ENCODE peak calls at places on chromosomes 16 and 17, in four cellular contexts. One of them, this sample, is unnamed.

GRCh38 chr16:49528035-49528434 is 154.4 kb downstream of the C16orf78 start:
- DNase-seq in activated CD8-positive, alpha-beta memory T cell treated with anti-CD3 and anti-CD28 coated beads for 24 hours: no peak
- DNase-seq in neuronal stem cell: no peak
- DNase-seq in stimulated activated CD4-positive, alpha-beta T cell treated with anti-CD3 and anti-CD28 coated beads, TNF-alpha, amount 100 ng/mL, for 48 hours: peak; percentile 10
- DNase-seq in this sample: no peak

GRCh38 chr16:11328172-11329079 is 16.8 kb upstream of the RMI2 start:
- DNase-seq in activated CD8-positive, alpha-beta memory T cell treated with anti-CD3 and anti-CD28 coated beads for 24 hours: peak; percentile 78
- DNase-seq in neuronal stem cell: peak; percentile 62
- DNase-seq in stimulated activated CD4-positive, alpha-beta T cell treated with anti-CD3 and anti-CD28 coated beads, TNF-alpha, amount 100 ng/mL, for 48 hours: peak; percentile 34
- DNase-seq in this sample: peak; percentile 89

GRCh38 chr16:11729787-11730186 is 12.9 kb downstream of the TXNDC11 start:
- DNase-seq in activated CD8-positive, alpha-beta memory T cell treated with anti-CD3 and anti-CD28 coated beads for 24 hours: peak; percentile 21
- DNase-seq in neuronal stem cell: no peak
- DNase-seq in stimulated activated CD4-positive, alpha-beta T cell treated with anti-CD3 and anti-CD28 coated beads, TNF-alpha, amount 100 ng/mL, for 48 hours: no peak
- DNase-seq in this sample: no peak

GRCh38 chr16:22373662-22374310 is 633 bp downstream of the CDR2 start:
- DNase-seq in activated CD8-positive, alpha-beta memory T cell treated with anti-CD3 and anti-CD28 coated beads for 24 hours: peak; percentile 79
- DNase-seq in neuronal stem cell: peak; percentile 23
- DNase-seq in stimulated activated CD4-positive, alpha-beta T cell treated with anti-CD3 and anti-CD28 coated beads, TNF-alpha, amount 100 ng/mL, for 48 hours: no peak
- DNase-seq in this sample: peak; percentile 34

GRCh38 chr17:43840814-43841213 is 6.2 kb upstream of the CD300LG start:
- DNase-seq in activated CD8-positive, alpha-beta memory T cell treated with anti-CD3 and anti-CD28 coated beads for 24 hours: no peak
- DNase-seq in neuronal stem cell: no peak
- DNase-seq in stimulated activated CD4-positive, alpha-beta T cell treated with anti-CD3 and anti-CD28 coated beads, TNF-alpha, amount 100 ng/mL, for 48 hours: no peak
- DNase-seq in this sample: peak; percentile 20

GRCh38 chr16:85484337-85485295 is 128.5 kb upstream of the GSE1 start:
- DNase-seq in activated CD8-positive, alpha-beta memory T cell treated with anti-CD3 and anti-CD28 coated beads for 24 hours: no peak
- DNase-seq in neuronal stem cell: no peak
- DNase-seq in stimulated activated CD4-positive, alpha-beta T cell treated with anti-CD3 and anti-CD28 coated beads, TNF-alpha, amount 100 ng/mL, for 48 hours: no peak
- DNase-seq in this sample: no peak

GRCh38 chr16:84184775-84185174 is 2.1 kb downstream of the TAF1C start:
- DNase-seq in activated CD8-positive, alpha-beta memory T cell treated with anti-CD3 and anti-CD28 coated beads for 24 hours: no peak
- DNase-seq in neuronal stem cell: no peak
- DNase-seq in stimulated activated CD4-positive, alpha-beta T cell treated with anti-CD3 and anti-CD28 coated beads, TNF-alpha, amount 100 ng/mL, for 48 hours: no peak
- DNase-seq in this sample: no peak

GRCh38 chr16:67719778-67720144 is 645 bp upstream of the GFOD2 start:
- DNase-seq in activated CD8-positive, alpha-beta memory T cell treated with anti-CD3 and anti-CD28 coated beads for 24 hours: peak; percentile 68
- DNase-seq in neuronal stem cell: peak; percentile 27
- DNase-seq in stimulated activated CD4-positive, alpha-beta T cell treated with anti-CD3 and anti-CD28 coated beads, TNF-alpha, amount 100 ng/mL, for 48 hours: no peak
- DNase-seq in this sample: peak; percentile 7

GRCh38 chr17:61411114-61411943 is 11.7 kb downstream of the TBX2 start:
- DNase-seq in activated CD8-positive, alpha-beta memory T cell treated with anti-CD3 and anti-CD28 coated beads for 24 hours: peak; percentile 76
- DNase-seq in neuronal stem cell: peak; percentile 77
- DNase-seq in stimulated activated CD4-positive, alpha-beta T cell treated with anti-CD3 and anti-CD28 coated beads, TNF-alpha, amount 100 ng/mL, for 48 hours: no peak
- DNase-seq in this sample: peak; percentile 79

GRCh38 chr17:39870776-39871175 is 2.8 kb downstream of the ZPBP2 start:
- DNase-seq in activated CD8-positive, alpha-beta memory T cell treated with anti-CD3 and anti-CD28 coated beads for 24 hours: no peak
- DNase-seq in neuronal stem cell: no peak
- DNase-seq in stimulated activated CD4-positive, alpha-beta T cell treated with anti-CD3 and anti-CD28 coated beads, TNF-alpha, amount 100 ng/mL, for 48 hours: no peak
- DNase-seq in this sample: no peak

GRCh38 chr17:42673885-42674754 is 2.7 kb downstream of the PLEKHH3 start:
- DNase-seq in activated CD8-positive, alpha-beta memory T cell treated with anti-CD3 and anti-CD28 coated beads for 24 hours: no peak
- DNase-seq in neuronal stem cell: no peak
- DNase-seq in stimulated activated CD4-positive, alpha-beta T cell treated with anti-CD3 and anti-CD28 coated beads, TNF-alpha, amount 100 ng/mL, for 48 hours: no peak
- DNase-seq in this sample: no peak

GRCh38 chr17:79948918-79949645 is 86.6 kb downstream of the TBC1D16 start:
- DNase-seq in activated CD8-positive, alpha-beta memory T cell treated with anti-CD3 and anti-CD28 coated beads for 24 hours: no peak
- DNase-seq in neuronal stem cell: no peak
- DNase-seq in stimulated activated CD4-positive, alpha-beta T cell treated with anti-CD3 and anti-CD28 coated beads, TNF-alpha, amount 100 ng/mL, for 48 hours: no peak
- DNase-seq in this sample: no peak

GRCh38 chr17:31758646-31759045 is 100.4 kb downstream of the COPRS start:
- DNase-seq in activated CD8-positive, alpha-beta memory T cell treated with anti-CD3 and anti-CD28 coated beads for 24 hours: no peak
- DNase-seq in neuronal stem cell: no peak
- DNase-seq in stimulated activated CD4-positive, alpha-beta T cell treated with anti-CD3 and anti-CD28 coated beads, TNF-alpha, amount 100 ng/mL, for 48 hours: no peak
- DNase-seq in this sample: no peak

GRCh38 chr17:64084940-64085649 is 44.8 kb downstream of the ERN1 start:
- DNase-seq in activated CD8-positive, alpha-beta memory T cell treated with anti-CD3 and anti-CD28 coated beads for 24 hours: no peak
- DNase-seq in neuronal stem cell: no peak
- DNase-seq in stimulated activated CD4-positive, alpha-beta T cell treated with anti-CD3 and anti-CD28 coated beads, TNF-alpha, amount 100 ng/mL, for 48 hours: no peak
- DNase-seq in this sample: no peak

GRCh38 chr17:50542795-50543774 is 3.9 kb upstream of the SPATA20 start:
- DNase-seq in activated CD8-positive, alpha-beta memory T cell treated with anti-CD3 and anti-CD28 coated beads for 24 hours: no peak
- DNase-seq in neuronal stem cell: no peak
- DNase-seq in stimulated activated CD4-positive, alpha-beta T cell treated with anti-CD3 and anti-CD28 coated beads, TNF-alpha, amount 100 ng/mL, for 48 hours: no peak
- DNase-seq in this sample: no peak

GRCh38 chr17:44360826-44361225 is 2.8 kb downstream of the FAM171A2 start:
- DNase-seq in activated CD8-positive, alpha-beta memory T cell treated with anti-CD3 and anti-CD28 coated beads for 24 hours: no peak
- DNase-seq in neuronal stem cell: peak; percentile 52
- DNase-seq in stimulated activated CD4-positive, alpha-beta T cell treated with anti-CD3 and anti-CD28 coated beads, TNF-alpha, amount 100 ng/mL, for 48 hours: no peak
- DNase-seq in this sample: no peak

GRCh38 chr16:58026139-58026704 is 668 bp downstream of the MMP15 start:
- DNase-seq in activated CD8-positive, alpha-beta memory T cell treated with anti-CD3 and anti-CD28 coated beads for 24 hours: peak; percentile 70
- DNase-seq in neuronal stem cell: peak; percentile 43
- DNase-seq in stimulated activated CD4-positive, alpha-beta T cell treated with anti-CD3 and anti-CD28 coated beads, TNF-alpha, amount 100 ng/mL, for 48 hours: no peak
- DNase-seq in this sample: no peak

GRCh38 chr16:82639666-82640336 is 13.0 kb downstream of the CDH13 start:
- DNase-seq in activated CD8-positive, alpha-beta memory T cell treated with anti-CD3 and anti-CD28 coated beads for 24 hours: peak; percentile 73
- DNase-seq in neuronal stem cell: peak; percentile 56
- DNase-seq in stimulated activated CD4-positive, alpha-beta T cell treated with anti-CD3 and anti-CD28 coated beads, TNF-alpha, amount 100 ng/mL, for 48 hours: peak; percentile 13
- DNase-seq in this sample: no peak

GRCh38 chr17:78723001-78723796 is 58.9 kb downstream of the CYTH1 start:
- DNase-seq in activated CD8-positive, alpha-beta memory T cell treated with anti-CD3 and anti-CD28 coated beads for 24 hours: peak; percentile 49
- DNase-seq in neuronal stem cell: peak; percentile 64
- DNase-seq in stimulated activated CD4-positive, alpha-beta T cell treated with anti-CD3 and anti-CD28 coated beads, TNF-alpha, amount 100 ng/mL, for 48 hours: no peak
- DNase-seq in this sample: no peak

GRCh38 chr16:49183911-49184310 is 97.7 kb downstream of the CBLN1 start:
- DNase-seq in activated CD8-positive, alpha-beta memory T cell treated with anti-CD3 and anti-CD28 coated beads for 24 hours: no peak
- DNase-seq in neuronal stem cell: peak; percentile 15
- DNase-seq in stimulated activated CD4-positive, alpha-beta T cell treated with anti-CD3 and anti-CD28 coated beads, TNF-alpha, amount 100 ng/mL, for 48 hours: no peak
- DNase-seq in this sample: no peak

GRCh38 chr16:67404740-67405226 is 11.5 kb upstream of the TPPP3 start:
- DNase-seq in activated CD8-positive, alpha-beta memory T cell treated with anti-CD3 and anti-CD28 coated beads for 24 hours: no peak
- DNase-seq in neuronal stem cell: no peak
- DNase-seq in stimulated activated CD4-positive, alpha-beta T cell treated with anti-CD3 and anti-CD28 coated beads, TNF-alpha, amount 100 ng/mL, for 48 hours: no peak
- DNase-seq in this sample: peak; percentile 90

GRCh38 chr16:71648921-71649320 is 22.9 kb downstream of the MARVELD3 start:
- DNase-seq in activated CD8-positive, alpha-beta memory T cell treated with anti-CD3 and anti-CD28 coated beads for 24 hours: no peak
- DNase-seq in neuronal stem cell: no peak
- DNase-seq in stimulated activated CD4-positive, alpha-beta T cell treated with anti-CD3 and anti-CD28 coated beads, TNF-alpha, amount 100 ng/mL, for 48 hours: no peak
- DNase-seq in this sample: no peak

GRCh38 chr16:68083861-68084503 is 1.2 kb upstream of the NFATC3 start:
- DNase-seq in activated CD8-positive, alpha-beta memory T cell treated with anti-CD3 and anti-CD28 coated beads for 24 hours: no peak
- DNase-seq in neuronal stem cell: peak; percentile 53
- DNase-seq in stimulated activated CD4-positive, alpha-beta T cell treated with anti-CD3 and anti-CD28 coated beads, TNF-alpha, amount 100 ng/mL, for 48 hours: no peak
- DNase-seq in this sample: no peak

GRCh38 chr16:50719401-50720337 is 22.2 kb upstream of the CYLD start:
- DNase-seq in activated CD8-positive, alpha-beta memory T cell treated with anti-CD3 and anti-CD28 coated beads for 24 hours: no peak
- DNase-seq in neuronal stem cell: no peak
- DNase-seq in stimulated activated CD4-positive, alpha-beta T cell treated with anti-CD3 and anti-CD28 coated beads, TNF-alpha, amount 100 ng/mL, for 48 hours: no peak
- DNase-seq in this sample: peak; percentile 90

GRCh38 chr16:53821957-53822625 is 118.1 kb downstream of the FTO start:
- DNase-seq in activated CD8-positive, alpha-beta memory T cell treated with anti-CD3 and anti-CD28 coated beads for 24 hours: no peak
- DNase-seq in neuronal stem cell: no peak
- DNase-seq in stimulated activated CD4-positive, alpha-beta T cell treated with anti-CD3 and anti-CD28 coated beads, TNF-alpha, amount 100 ng/mL, for 48 hours: no peak
- DNase-seq in this sample: peak; percentile 39

GRCh38 chr17:58352843-58353719 is 1.1 kb upstream of the SUPT4H1 start:
- DNase-seq in activated CD8-positive, alpha-beta memory T cell treated with anti-CD3 and anti-CD28 coated beads for 24 hours: peak; percentile 75
- DNase-seq in neuronal stem cell: peak; percentile 51
- DNase-seq in stimulated activated CD4-positive, alpha-beta T cell treated with anti-CD3 and anti-CD28 coated beads, TNF-alpha, amount 100 ng/mL, for 48 hours: no peak
- DNase-seq in this sample: peak; percentile 22

GRCh38 chr17:49998836-49999511 is 4.0 kb upstream of the DLX3 start:
- DNase-seq in activated CD8-positive, alpha-beta memory T cell treated with anti-CD3 and anti-CD28 coated beads for 24 hours: no peak
- DNase-seq in neuronal stem cell: no peak
- DNase-seq in stimulated activated CD4-positive, alpha-beta T cell treated with anti-CD3 and anti-CD28 coated beads, TNF-alpha, amount 100 ng/mL, for 48 hours: no peak
- DNase-seq in this sample: no peak

GRCh38 chr16:2904922-2905240 is 6.8 kb upstream of the FLYWCH1 start:
- DNase-seq in activated CD8-positive, alpha-beta memory T cell treated with anti-CD3 and anti-CD28 coated beads for 24 hours: no peak
- DNase-seq in neuronal stem cell: no peak
- DNase-seq in stimulated activated CD4-positive, alpha-beta T cell treated with anti-CD3 and anti-CD28 coated beads, TNF-alpha, amount 100 ng/mL, for 48 hours: no peak
- DNase-seq in this sample: no peak